ENCODE peak calls at places on chromosome 18, in five cellular contexts. S, W, R, D and V are unnamed samples.

GRCh38 chr18:35508746-35509338 is 11.1 kb upstream of the INO80C start:
- DNase-seq in R (no peak), W (no peak), S (no peak), D (no peak), V (no peak)

GRCh38 chr18:73274812-73275621 is 407.2 kb upstream of the NETO1 start:
- DNase-seq in R (no peak), S (no peak), D (no peak), W (no peak), V (no peak)

GRCh38 chr18:68837665-68838390 is 39.9 kb downstream of the CCDC102B start:
- DNase-seq in R (no peak), S (no peak), W (no peak), D (no peak), V (no peak)

GRCh38 chr18:59748628-59749360 is 51.6 kb upstream of the CCBE1 start:
- DNase-seq in D (no peak), S (peak), W (no peak), R (no peak), V (no peak)

GRCh38 chr18:70363861-70364260 is 75.0 kb downstream of the SOCS6 start:
- DNase-seq in R (no peak), D (no peak), W (no peak), S (no peak), V (no peak)

GRCh38 chr18:59620381-59620780 is 76.8 kb downstream of the CCBE1 start:
- DNase-seq in D (no peak), W (no peak), S (no peak), R (no peak), V (no peak)

GRCh38 chr18:35456181-35456850 is 41.4 kb downstream of the INO80C start:
- DNase-seq in S (no peak), W (no peak), R (no peak), D (no peak), V (no peak)

GRCh38 chr18:11887305-11888262 is 20.5 kb downstream of the MPPE1 start:
- DNase-seq in S (no peak), R (no peak), D (no peak), W (no peak), V (no peak)

GRCh38 chr18:24492445-24492844 is 32.0 kb downstream of the HRH4 start:
- DNase-seq in S (no peak), W (no peak), D (no peak), R (peak), V (no peak)

GRCh38 chr18:10912790-10913560 is 236.4 kb downstream of the PIEZO2 start:
- DNase-seq in R (no peak), D (no peak), W (no peak), S (peak), V (no peak)

GRCh38 chr18:3183103-3183717 is 36.6 kb downstream of the MYOM1 start:
- DNase-seq in S (no peak), W (no peak), R (no peak), D (no peak), V (no peak)

GRCh38 chr18:55886886-55887285 is 298.9 kb upstream of the TCF4 start:
- DNase-seq in D (no peak), R (no peak), S (no peak), W (no peak), V (no peak)